ENCODE peak calls at places on chromosomes 12 and 14, in nine cellular contexts. M is HEK293T, V is RPMI7951, R is WERI-Rb-1, Z is astrocyte of the spinal cord, Q is Daoy, C is tibial artery, K is adipocyte, X is A172. O is an unnamed sample.
A peak's percentile ranks its signal among the peaks of the same experiment; 100 is the strongest.

GRCh38 chr14:101634453-101635237 is 73.3 kb downstream of the DIO3 start:
- DNase-seq in M (no peak), V (no peak), R (no peak), Z (no peak), Q (no peak), C (no peak), K (no peak), X (no peak), O (no peak)

GRCh38 chr12:52372216-52373154 is 5.2 kb upstream of the KRT85 start:
- DNase-seq in M (peak; percentile 80), V (peak; percentile 67), R (peak; percentile 71), Z (peak; percentile 85), Q (peak; percentile 85), C (peak; percentile 80), K (peak; percentile 95), X (peak; percentile 78), O (peak; percentile 51)

GRCh38 chr14:100305446-100306255 is 593 bp downstream of the SLC25A29 start:
- DNase-seq in M (no peak), V (peak; percentile 10), R (peak; percentile 32), Z (peak; percentile 31), Q (peak; percentile 72), C (no peak), K (peak; percentile 60), X (no peak), O (no peak)

GRCh38 chr12:65949986-65950385 is 125.7 kb downstream of the HMGA2 start:
- DNase-seq in M (no peak), V (no peak), R (no peak), Z (no peak), Q (no peak), C (no peak), K (no peak), X (no peak), O (no peak)

GRCh38 chr14:90426663-90427062 is 29.8 kb downstream of the CALM1 start:
- DNase-seq in M (no peak), V (peak; percentile 37), R (no peak), Z (peak; percentile 10), Q (peak; percentile 56), C (no peak), K (no peak), X (no peak), O (peak; percentile 63)

GRCh38 chr14:56115471-56115870 is 2.7 kb upstream of the PELI2 start:
- DNase-seq in M (no peak), V (no peak), R (peak; percentile 14), Z (no peak), Q (no peak), C (no peak), K (no peak), X (no peak), O (no peak)

GRCh38 chr14:48027115-48027514 is 351.7 kb upstream of the MDGA2 start:
- DNase-seq in M (no peak), V (no peak), R (no peak), Z (no peak), Q (no peak), C (no peak), K (no peak), X (no peak), O (no peak)

GRCh38 chr12:57772429-57773322 is at the start of gene EEF1AKMT3:
- DNase-seq in M (peak; percentile 67), V (peak; percentile 62), R (peak; percentile 79), Z (no peak), Q (peak; percentile 72), C (peak; percentile 72), K (peak; percentile 75), X (no peak), O (peak; percentile 42)

GRCh38 chr12:95982602-95983001 is 13.5 kb downstream of the HAL start:
- DNase-seq in M (no peak), V (no peak), R (no peak), Z (no peak), Q (no peak), C (no peak), K (no peak), X (no peak), O (no peak)

GRCh38 chr12:104694161-104694560 is 237.4 kb downstream of the CHST11 start:
- DNase-seq in M (no peak), V (no peak), R (no peak), Z (peak; percentile 41), Q (peak; percentile 34), C (no peak), K (no peak), X (no peak), O (no peak)

GRCh38 chr12:118360785-118361404 is 11.8 kb downstream of the TAOK3 start:
- DNase-seq in M (no peak), V (peak; percentile 67), R (no peak), Z (peak; percentile 87), Q (peak; percentile 40), C (no peak), K (peak; percentile 72), X (peak; percentile 67), O (no peak)

GRCh38 chr12:89192419-89192818 is 159.9 kb downstream of the DUSP6 start:
- DNase-seq in M (no peak), V (peak; percentile 11), R (no peak), Z (no peak), Q (no peak), C (no peak), K (no peak), X (peak; percentile 1), O (no peak)

GRCh38 chr14:100690672-100691071 is 36.0 kb upstream of the DLK1 start:
- DNase-seq in M (no peak), V (no peak), R (no peak), Z (no peak), Q (no peak), C (no peak), K (no peak), X (no peak), O (no peak)

GRCh38 chr12:112130461-112130998 is 5.2 kb downstream of the TRAFD1 start:
- DNase-seq in M (no peak), V (peak; percentile 35), R (no peak), Z (peak; percentile 38), Q (no peak), C (no peak), K (peak; percentile 52), X (peak; percentile 38), O (no peak)

O was measured in NCI-H2227 treated with DMSO at 0.1 percent for 48 hours.